ENCODE peak calls at places on chromosomes 11 and 22, in six cellular contexts. X is BJ; H is OCI-LY7; J is aorta; D is Panc1; L is CD4-positive, alpha-beta memory T cell. K is an unnamed sample.

GRCh38 chr11:888290-889212 is 22.1 kb downstream of the CHID1 start:
- DNase-seq in X (no peak), J (no peak), L (no peak), H (no peak), D (no peak), K (no peak)

GRCh38 chr11:65308281-65308891 is 6.3 kb upstream of the CDC42EP2 start:
- DNase-seq in L (no peak), H (no peak), D (no peak), J (no peak), X (no peak), K (no peak)

GRCh38 chr11:73439002-73439843 is 63.0 kb downstream of the RELT start:
- DNase-seq in L (no peak), D (no peak), H (no peak), J (no peak), X (peak; percentile 21), K (no peak)

GRCh38 chr11:59551651-59552521 is 40.5 kb downstream of the OR4D9 start:
- DNase-seq in D (no peak), X (no peak), L (no peak), H (peak; percentile 43), J (no peak), K (peak; percentile 55)

GRCh38 chr11:65945430-65945911 is at the start of gene TSGA10IP:
- DNase-seq in X (no peak), D (no peak), L (no peak), J (no peak), H (no peak), K (no peak)

GRCh38 chr11:78189851-78190250 is 1.1 kb downstream of the USP35 start:
- DNase-seq in L (no peak), X (no peak), H (peak; percentile 39), D (no peak), J (peak; percentile 70), K (no peak)

GRCh38 chr22:23243006-23243573 is 62.8 kb downstream of the BCR start:
- DNase-seq in J (no peak), D (no peak), L (peak; percentile 80), H (no peak), X (no peak), K (no peak)

GRCh38 chr11:113167599-113167998 is 146.8 kb upstream of the TTC12 start:
- DNase-seq in H (no peak), L (no peak), X (no peak), J (no peak), D (no peak), K (no peak)

GRCh38 chr11:127458561-127458960 is 458.0 kb upstream of the KIRREL3 start:
- DNase-seq in L (no peak), D (no peak), X (no peak), H (no peak), J (no peak), K (no peak)

GRCh38 chr11:2837096-2837601 is 48.4 kb downstream of the CDKN1C start:
- DNase-seq in X (no peak), J (peak; percentile 87), H (no peak), D (no peak), L (no peak), K (no peak)

GRCh38 chr11:77040401-77040777 is 6.2 kb downstream of the B3GNT6 start:
- DNase-seq in H (no peak), J (no peak), X (no peak), D (no peak), L (no peak), K (no peak)

GRCh38 chr22:28438183-28438778 is 241.4 kb downstream of the TTC28 start:
- DNase-seq in H (no peak), X (no peak), D (no peak), L (no peak), J (no peak), K (no peak)

GRCh38 chr11:71568707-71569349 is 3.5 kb downstream of the KRTAP5-10 start:
- DNase-seq in L (no peak), D (no peak), X (no peak), H (no peak), J (no peak), K (no peak)

GRCh38 chr22:50621491-50621880 is 6.5 kb downstream of the ARSA start:
- DNase-seq in L (peak; percentile 67), H (peak; percentile 70), J (no peak), D (no peak), X (no peak), K (no peak)

GRCh38 chr22:24521791-24522245 is 26.7 kb downstream of the UPB1 start:
- DNase-seq in D (peak; percentile 54), H (peak; percentile 82), J (no peak), L (peak; percentile 20), X (no peak), K (no peak)

GRCh38 chr22:27642104-27642800 is 159.3 kb downstream of the MN1 start:
- DNase-seq in D (no peak), J (peak; percentile 62), X (no peak), L (no peak), H (no peak), K (no peak)

GRCh38 chr11:35165416-35166368 is 26.7 kb downstream of the CD44 start:
- DNase-seq in J (no peak), L (peak; percentile 98), D (no peak), H (peak; percentile 82), X (no peak), K (no peak)

GRCh38 chr22:42388130-42388797 is 43.9 kb downstream of the NFAM1 start:
- DNase-seq in X (no peak), L (no peak), J (no peak), D (no peak), H (peak; percentile 15), K (no peak)

GRCh38 chr11:62266558-62266957 is 3.4 kb upstream of the SCGB2A2 start:
- DNase-seq in J (no peak), L (no peak), X (no peak), H (no peak), D (peak; percentile 53), K (no peak)

GRCh38 chr11:105720096-105720495 is 110.2 kb downstream of the GRIA4 start:
- DNase-seq in D (no peak), L (no peak), J (no peak), X (no peak), H (no peak), K (no peak)

GRCh38 chr11:13329670-13330401 is 52.2 kb downstream of the BMAL1 start:
- DNase-seq in J (no peak), H (no peak), L (no peak), X (no peak), D (no peak), K (no peak)

GRCh38 chr22:36461665-36462474 is 19.6 kb downstream of the TXN2 start:
- DNase-seq in L (no peak), H (no peak), X (no peak), D (no peak), J (peak; percentile 92), K (peak; percentile 39)

GRCh38 chr22:46661221-46661851 is 41.1 kb downstream of the GRAMD4 start:
- DNase-seq in L (peak; percentile 53), X (no peak), J (no peak), H (no peak), D (no peak), K (no peak)

GRCh38 chr11:35272391-35272821 is 133.4 kb downstream of the CD44 start:
- DNase-seq in J (no peak), L (peak; percentile 25), D (no peak), X (no peak), H (no peak), K (no peak)

GRCh38 chr11:117295438-117296137 is 4.4 kb downstream of the BACE1-AS start:
- DNase-seq in L (no peak), D (no peak), J (no peak), X (no peak), H (no peak), K (no peak)

GRCh38 chr11:61022311-61023085 is 51.0 kb downstream of the CD6 start:
- DNase-seq in J (no peak), D (no peak), X (no peak), H (no peak), L (no peak), K (no peak)
- H3K4me3 ChIP-seq in J (no peak overlapping the region), D (no peak overlapping the region), X (no peak overlapping the region), H (peak overlapping the region; percentile 37), L (peak overlapping the region; percentile 41), K (no peak overlapping the region)

GRCh38 chr11:46114961-46115360 is 6.3 kb downstream of the PHF21A start:
- DNase-seq in L (no peak), D (no peak), X (no peak), J (no peak), H (no peak), K (no peak)
- H3K4me3 ChIP-seq in L (no peak overlapping the region), D (no peak overlapping the region), X (no peak overlapping the region), J (no peak overlapping the region), H (no peak overlapping the region), K (no peak overlapping the region)

DNA sequence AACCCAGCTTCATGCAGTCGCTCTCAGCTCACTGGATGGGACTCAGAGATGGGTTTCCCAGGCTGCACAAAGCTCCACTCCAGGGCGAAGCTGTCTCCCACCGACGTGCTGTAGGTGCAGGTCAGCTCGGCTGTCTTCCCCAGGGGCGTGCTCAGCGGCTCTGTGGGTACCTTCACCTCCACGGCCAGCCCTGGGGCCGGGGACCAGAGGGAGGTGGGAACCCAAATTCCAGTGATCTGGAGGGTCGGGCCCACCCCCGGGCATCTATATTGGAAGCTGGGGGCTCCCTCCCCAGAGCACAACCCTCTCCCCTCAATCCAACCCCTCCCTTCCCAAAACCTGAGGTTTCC is 689 bp downstream of the VSIG2 start:
- DNase-seq in L (no peak), H (no peak), J (no peak), D (no peak), X (no peak), K (no peak)
- H3K4me3 ChIP-seq in L (no peak overlapping the region), H (no peak overlapping the region), J (no peak overlapping the region), D (no peak overlapping the region), X (no peak overlapping the region), K (no peak overlapping the region)

GRCh38 chr11:68004551-68005335 is 846 bp upstream of the UNC93B1 start:
- DNase-seq in D (no peak), X (no peak), J (no peak), L (no peak), H (no peak), K (no peak)

GRCh38 chr11:68003846-68004550 is at the start of gene UNC93B1:
- DNase-seq in L (peak; percentile 77), J (peak; percentile 97), D (no peak), H (peak; percentile 90), X (no peak), K (no peak)

GRCh38 chr11:68002943-68003845 is 703 bp downstream of the UNC93B1 start:
- DNase-seq in H (peak; percentile 68), D (no peak), L (peak; percentile 61), J (peak; percentile 81), X (no peak), K (no peak)

GRCh38 chr11:67999704-68000103 is 4.2 kb downstream of the UNC93B1 start:
- DNase-seq in D (no peak), X (no peak), J (peak; percentile 16), H (no peak), L (no peak), K (no peak)

DNA sequence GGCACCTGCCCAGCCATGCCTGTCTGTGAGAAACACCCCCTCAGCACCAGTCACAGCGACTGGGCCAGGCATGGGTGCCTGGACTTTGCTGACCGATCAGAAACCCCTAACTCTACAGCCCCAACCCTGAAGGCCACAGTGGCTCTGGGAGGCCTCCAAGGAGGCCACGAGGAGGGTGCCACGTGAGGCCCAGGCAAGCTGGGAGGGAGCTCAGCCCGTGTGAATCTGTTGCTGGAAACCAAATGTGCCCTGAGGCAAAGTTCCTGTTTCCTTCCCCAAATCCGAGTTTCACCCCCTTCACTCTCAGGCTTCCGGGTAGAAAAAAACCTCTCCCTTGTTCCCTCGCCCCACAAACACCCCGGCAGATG is 1.3 kb downstream of the UNC93B1 start:
- DNase-seq in X (no peak), L (no peak), H (peak; percentile 84), D (no peak), J (no peak), K (no peak)
- H3K4me3 ChIP-seq in X (peak overlapping the region; percentile 71), L (no peak overlapping the region), H (peak overlapping the region; percentile 82), D (peak overlapping the region; percentile 12), J (no peak overlapping the region), K (no peak overlapping the region)